ENCODE peak calls at places on chromosomes 4 and X, in four cellular contexts. One of them, this sample, is unnamed.

GRCh38 chr4:6442555-6442954 is 29.9 kb downstream of the PPP2R2C start:
- DNase-seq in WERI-Rb-1: no peak
- DNase-seq in effector memory CD4-positive, alpha-beta T cell: no peak
- DNase-seq in PC-3: no peak
- DNase-seq in this sample: no peak

GRCh38 chr4:85823295-85823694 is 348.3 kb downstream of the ARHGAP24 start:
- DNase-seq in WERI-Rb-1: no peak
- DNase-seq in effector memory CD4-positive, alpha-beta T cell: no peak
- DNase-seq in PC-3: peak
- DNase-seq in this sample: no peak

GRCh38 chrX:24561121-24561520 is 86.0 kb downstream of the PCYT1B start:
- DNase-seq in WERI-Rb-1: no peak
- DNase-seq in effector memory CD4-positive, alpha-beta T cell: no peak
- DNase-seq in PC-3: peak
- DNase-seq in this sample: no peak

GRCh38 chrX:41148553-41148952 is 63.3 kb downstream of the USP9X start:
- DNase-seq in WERI-Rb-1: no peak
- DNase-seq in effector memory CD4-positive, alpha-beta T cell: no peak
- DNase-seq in PC-3: peak
- DNase-seq in this sample: no peak

GRCh38 chrX:74551934-74552333 is 62.5 kb downstream of the RLIM start:
- DNase-seq in WERI-Rb-1: no peak
- DNase-seq in effector memory CD4-positive, alpha-beta T cell: no peak
- DNase-seq in PC-3: no peak
- DNase-seq in this sample: no peak

GRCh38 chrX:100817340-100817739 is 2.9 kb upstream of the CSTF2 start:
- DNase-seq in WERI-Rb-1: no peak
- DNase-seq in effector memory CD4-positive, alpha-beta T cell: no peak
- DNase-seq in PC-3: no peak
- DNase-seq in this sample: no peak

GRCh38 chr4:157004279-157005161 is 32.9 kb upstream of the PDGFC start:
- DNase-seq in WERI-Rb-1: no peak
- DNase-seq in effector memory CD4-positive, alpha-beta T cell: no peak
- DNase-seq in PC-3: no peak
- DNase-seq in this sample: no peak

GRCh38 chrX:129553619-129554288 is 13.7 kb downstream of the OCRL start:
- DNase-seq in WERI-Rb-1: no peak
- DNase-seq in effector memory CD4-positive, alpha-beta T cell: no peak
- DNase-seq in PC-3: no peak
- DNase-seq in this sample: no peak

GRCh38 chr4:158122501-158122900 is 50.3 kb downstream of the GASK1B start:
- DNase-seq in WERI-Rb-1: no peak
- DNase-seq in effector memory CD4-positive, alpha-beta T cell: no peak
- DNase-seq in PC-3: no peak
- DNase-seq in this sample: no peak

GRCh38 chr4:67327245-67327860 is 217.9 kb downstream of the CENPC start:
- DNase-seq in WERI-Rb-1: peak
- DNase-seq in effector memory CD4-positive, alpha-beta T cell: peak
- DNase-seq in PC-3: peak
- DNase-seq in this sample: no peak

GRCh38 chrX:133473451-133473850 is 58.2 kb upstream of the GPC4 start:
- DNase-seq in WERI-Rb-1: no peak
- DNase-seq in effector memory CD4-positive, alpha-beta T cell: no peak
- DNase-seq in PC-3: peak
- DNase-seq in this sample: no peak

GRCh38 chrX:152735860-152736511 is 2.4 kb downstream of the MAGEA12 start:
- DNase-seq in WERI-Rb-1: no peak
- DNase-seq in effector memory CD4-positive, alpha-beta T cell: no peak
- DNase-seq in PC-3: no peak
- DNase-seq in this sample: no peak

GRCh38 chrX:152738560-152738959 is 5.0 kb downstream of the MAGEA12 start:
- DNase-seq in WERI-Rb-1: no peak
- DNase-seq in effector memory CD4-positive, alpha-beta T cell: no peak
- DNase-seq in PC-3: no peak
- DNase-seq in this sample: no peak

GRCh38 chrX:152735101-152735500 is 1.5 kb downstream of the MAGEA12 start:
- DNase-seq in WERI-Rb-1: no peak
- DNase-seq in effector memory CD4-positive, alpha-beta T cell: no peak
- DNase-seq in PC-3: no peak
- DNase-seq in this sample: no peak

DNA sequence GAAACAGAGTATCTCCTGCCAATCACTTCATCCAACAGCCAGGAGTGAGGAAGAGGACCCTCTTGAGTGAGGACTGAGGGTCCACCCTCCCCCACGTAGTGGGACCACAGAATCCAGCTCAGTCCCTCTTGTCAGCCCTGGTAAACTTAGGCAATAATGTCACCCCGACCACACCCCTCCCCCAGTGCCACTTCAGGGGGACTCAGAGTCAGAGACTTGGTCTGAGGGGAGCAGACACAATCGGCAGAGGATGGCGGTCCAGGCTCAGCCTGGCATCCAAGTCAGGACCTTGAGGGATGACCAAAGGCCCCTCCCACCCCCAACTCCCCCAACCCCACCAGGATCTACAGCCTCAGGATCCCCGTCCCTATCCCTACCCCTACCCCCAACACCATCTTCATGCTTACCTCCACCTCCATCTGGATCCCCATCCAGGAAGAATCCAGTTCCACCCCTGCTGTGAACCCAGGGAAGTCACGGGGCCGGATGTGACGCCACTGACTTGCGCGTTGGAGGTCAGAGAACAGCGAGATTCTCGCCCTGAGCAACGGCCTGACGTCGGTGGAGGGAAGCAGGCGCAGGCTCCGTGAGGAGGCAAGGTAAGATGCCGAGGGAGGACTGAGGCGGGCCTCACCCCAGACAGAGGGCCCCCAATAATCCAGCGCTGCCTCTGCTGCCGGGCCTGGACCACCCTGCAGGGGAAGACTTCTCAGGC is at the start of the genes CSAG1 and MAGEA12:
- DNase-seq in WERI-Rb-1: no peak
- DNase-seq in effector memory CD4-positive, alpha-beta T cell: no peak
- DNase-seq in PC-3: no peak
- DNase-seq in this sample: no peak
- H3K4me3 ChIP-seq in WERI-Rb-1: peak
- H3K4me3 ChIP-seq in effector memory CD4-positive, alpha-beta T cell: no peak
- H3K4me3 ChIP-seq in PC-3: no peak
- H3K4me3 ChIP-seq in this sample: no peak

GRCh38 chr4:103136671-103137445 is 37.2 kb upstream of the BDH2 start:
- DNase-seq in WERI-Rb-1: no peak
- DNase-seq in effector memory CD4-positive, alpha-beta T cell: no peak
- DNase-seq in PC-3: no peak
- DNase-seq in this sample: no peak
- H3K27ac ChIP-seq in WERI-Rb-1: no peak
- H3K27ac ChIP-seq in effector memory CD4-positive, alpha-beta T cell: no peak
- H3K27ac ChIP-seq in PC-3: peak
- H3K27ac ChIP-seq in this sample: no peak

DNA sequence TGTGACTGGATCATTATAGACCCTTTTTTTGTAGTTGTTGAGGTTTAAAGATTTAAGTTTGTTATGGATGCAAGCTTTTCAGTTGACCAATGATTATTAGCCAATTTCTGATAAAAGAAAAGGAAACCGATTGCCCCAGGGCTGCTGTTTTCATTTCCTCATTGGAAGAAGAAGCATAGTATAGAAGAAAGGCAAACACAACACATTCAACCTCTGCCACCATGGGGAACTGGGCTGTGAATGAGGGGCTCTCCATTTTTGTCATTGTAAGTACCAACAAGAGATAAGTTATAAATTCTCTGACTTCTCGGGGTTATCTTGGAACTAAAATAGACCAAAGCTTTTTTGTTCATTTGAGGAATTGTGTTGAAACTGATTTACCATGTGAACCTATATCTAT is at the start of gene CYBB:
- DNase-seq in WERI-Rb-1: no peak
- DNase-seq in effector memory CD4-positive, alpha-beta T cell: no peak
- DNase-seq in PC-3: no peak
- DNase-seq in this sample: no peak
- H3K4me3 ChIP-seq in WERI-Rb-1: no peak
- H3K4me3 ChIP-seq in effector memory CD4-positive, alpha-beta T cell: no peak
- H3K4me3 ChIP-seq in PC-3: no peak
- H3K4me3 ChIP-seq in this sample: no peak

GRCh38 chrX:63656871-63657580 is 128.0 kb downstream of the ARHGEF9 start:
- DNase-seq in WERI-Rb-1: no peak
- DNase-seq in effector memory CD4-positive, alpha-beta T cell: no peak
- DNase-seq in PC-3: peak
- DNase-seq in this sample: no peak
- H3K27ac ChIP-seq in WERI-Rb-1: no peak
- H3K27ac ChIP-seq in effector memory CD4-positive, alpha-beta T cell: no peak
- H3K27ac ChIP-seq in PC-3: no peak
- H3K27ac ChIP-seq in this sample: no peak

DNA sequence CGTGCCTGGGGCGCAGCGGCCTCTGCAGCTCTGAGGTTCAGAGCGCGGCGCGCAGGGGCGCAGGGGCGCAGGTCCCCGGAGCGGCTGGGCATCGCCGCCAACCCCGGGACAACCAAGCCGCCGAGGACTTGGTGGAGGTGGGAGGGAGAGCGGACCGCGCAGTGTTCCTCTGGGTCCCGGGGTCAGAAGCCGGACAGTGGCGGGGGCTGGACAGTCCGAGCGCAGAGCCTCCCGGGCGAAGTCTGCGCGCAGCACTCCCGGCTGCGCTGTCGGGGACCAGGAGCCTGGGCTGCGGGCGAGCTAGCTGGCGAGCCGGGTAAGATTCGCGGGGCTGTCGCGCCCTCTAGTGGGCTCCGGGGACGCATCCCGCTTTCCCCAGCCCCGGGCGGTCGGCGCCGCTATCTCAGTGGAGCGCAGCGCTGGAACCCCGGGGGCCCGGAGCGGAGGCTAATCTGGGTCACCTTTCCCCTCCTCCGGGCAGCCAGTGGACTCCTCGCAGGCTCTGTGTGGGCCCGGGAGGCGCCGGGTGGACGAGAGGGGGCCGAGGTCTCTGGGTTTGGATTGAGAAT is 4.1 kb downstream of the PDGFRA start:
- DNase-seq in WERI-Rb-1: peak
- DNase-seq in effector memory CD4-positive, alpha-beta T cell: peak
- DNase-seq in PC-3: peak
- DNase-seq in this sample: peak
- H3K4me3 ChIP-seq in WERI-Rb-1: peak
- H3K4me3 ChIP-seq in effector memory CD4-positive, alpha-beta T cell: peak
- H3K4me3 ChIP-seq in PC-3: peak
- H3K4me3 ChIP-seq in this sample: peak

GRCh38 chrX:153245288-153245731 is 66.2 kb downstream of the MAGEA1 start:
- DNase-seq in WERI-Rb-1: peak
- DNase-seq in effector memory CD4-positive, alpha-beta T cell: no peak
- DNase-seq in PC-3: no peak
- DNase-seq in this sample: no peak
- H3K27ac ChIP-seq in WERI-Rb-1: no peak
- H3K27ac ChIP-seq in effector memory CD4-positive, alpha-beta T cell: no peak
- H3K27ac ChIP-seq in PC-3: no peak
- H3K27ac ChIP-seq in this sample: no peak

This sample was measured in dorsolateral prefrontal cortex.